ENCODE peak calls at places on chromosomes 4 and X, in ten cellular contexts. V, L, N, F, Q, P, T, J, G and U are unnamed samples.

GRCh38 chr4:99201687-99202086 is 17.4 kb downstream of the ADH6 start:
- DNase-seq in F (no peak), G (no peak), V (no peak), N (no peak), P (no peak), L (no peak), Q (no peak), T (no peak), J (no peak), U (no peak)

GRCh38 chr4:10336471-10336870 is 120.8 kb downstream of the ZNF518B start:
- DNase-seq in L (no peak), G (no peak), V (no peak), J (no peak), P (no peak), T (no peak), F (no peak), Q (no peak), N (no peak), U (no peak)

GRCh38 chrX:130285710-130286109 is 17.0 kb upstream of the ZNF280C start:
- DNase-seq in J (no peak), G (no peak), V (no peak), P (no peak), T (no peak), N (no peak), F (no peak), L (no peak), Q (no peak), U (no peak)

GRCh38 chrX:10636337-10636736 is 16.0 kb upstream of the MID1 start:
- DNase-seq in G (peak), Q (peak), J (no peak), N (peak), T (peak), P (no peak), V (no peak), L (peak), F (peak), U (peak)

GRCh38 chr4:835148-836002 is 9.4 kb upstream of the CPLX1 start:
- DNase-seq in P (peak), F (no peak), Q (no peak), N (peak), J (no peak), V (no peak), T (peak), L (no peak), G (peak), U (no peak)

GRCh38 chr4:128163177-128164117 is 102.3 kb downstream of the LARP1B start:
- DNase-seq in V (no peak), G (no peak), J (no peak), P (no peak), T (no peak), L (peak), F (no peak), Q (no peak), N (no peak), U (no peak)

GRCh38 chr4:141713185-141713584 is 76.8 kb downstream of the IL15 start:
- DNase-seq in P (no peak), L (no peak), G (no peak), Q (no peak), V (no peak), N (no peak), J (no peak), T (no peak), F (no peak), U (no peak)

GRCh38 chr4:189059996-189060570 is 880.6 kb upstream of the FRG1 start:
- DNase-seq in G (no peak), V (no peak), Q (no peak), P (no peak), N (no peak), L (no peak), T (no peak), F (no peak), J (no peak), U (no peak)

GRCh38 chr4:102281171-102281842 is 64.0 kb downstream of the SLC39A8 start:
- DNase-seq in P (no peak), J (no peak), L (no peak), G (no peak), V (no peak), Q (no peak), F (no peak), T (no peak), N (no peak), U (no peak)

GRCh38 chr4:81113024-81113423 is 82.5 kb downstream of the BMP3 start:
- DNase-seq in G (no peak), J (no peak), L (no peak), Q (no peak), V (no peak), F (no peak), T (no peak), P (no peak), N (no peak), U (no peak)

DNA sequence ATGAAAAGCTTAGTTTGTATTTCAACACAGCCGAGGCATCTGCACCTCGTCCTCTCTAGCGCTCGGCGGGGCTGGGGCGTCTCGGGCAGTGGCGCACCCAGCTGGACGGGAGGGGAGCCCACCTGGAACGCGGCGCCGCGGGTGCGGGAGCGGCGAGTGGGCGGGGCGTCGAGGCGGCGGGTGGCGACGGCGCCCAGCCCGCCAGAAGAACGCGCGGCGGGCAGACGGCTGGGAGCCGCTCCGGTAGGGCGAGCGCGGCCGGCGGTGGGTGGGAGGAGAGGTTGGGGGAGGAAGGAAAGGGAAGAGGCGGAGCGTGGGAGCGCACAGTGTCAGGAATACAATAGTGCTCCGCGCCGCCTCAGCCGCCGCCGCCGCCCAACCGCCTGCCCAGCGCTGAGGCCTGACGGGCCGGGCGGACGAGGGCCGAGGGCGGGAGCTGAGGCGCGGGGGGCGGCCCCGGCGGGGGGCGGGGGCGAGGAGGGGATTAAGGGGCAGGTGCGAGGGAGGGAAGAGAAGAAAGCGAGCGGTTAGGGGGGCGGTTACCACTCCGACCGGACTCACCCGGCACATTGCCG is at the start of gene JADE3:
- DNase-seq in F (peak), Q (peak), G (peak), L (peak), J (peak), N (peak), T (peak), V (no peak), P (peak), U (peak)
- TF ChIP-seq POLR2A in F (no peak), Q (peak), G (peak), L (peak), J (no peak), N (peak), T (peak), V (no peak), P (no peak), U (no peak)

GRCh38 chrX:17744896-17745523 is 7.7 kb downstream of the SCML1 start:
- DNase-seq in L (no peak), G (no peak), V (no peak), T (no peak), P (no peak), Q (no peak), F (no peak), N (no peak), J (no peak), U (no peak)
- TF ChIP-seq CTCF in L (peak), G (no peak), V (peak), T (no peak), P (no peak), Q (peak), F (no peak), N (peak), J (peak), U (no peak)

GRCh38 chrX:100410083-100410590 is at the start of gene PCDH19:
- DNase-seq in Q (peak), J (no peak), P (peak), V (no peak), G (no peak), F (no peak), L (peak), T (peak), N (peak), U (peak)

GRCh38 chrX:100408643-100409315 is 1.3 kb downstream of the PCDH19 start:
- DNase-seq in Q (no peak), F (no peak), T (no peak), P (no peak), N (no peak), J (no peak), L (no peak), G (no peak), V (no peak), U (peak)

GRCh38 chrX:100407784-100408642 is 2.1 kb downstream of the PCDH19 start:
- DNase-seq in F (no peak), J (no peak), P (no peak), V (no peak), L (no peak), Q (no peak), N (no peak), T (no peak), G (no peak), U (no peak)

GRCh38 chrX:100410901-100411801 is 1.1 kb upstream of the PCDH19 start:
- DNase-seq in P (no peak), V (no peak), G (no peak), Q (no peak), J (no peak), L (no peak), F (no peak), N (no peak), T (no peak), U (no peak)

DNA sequence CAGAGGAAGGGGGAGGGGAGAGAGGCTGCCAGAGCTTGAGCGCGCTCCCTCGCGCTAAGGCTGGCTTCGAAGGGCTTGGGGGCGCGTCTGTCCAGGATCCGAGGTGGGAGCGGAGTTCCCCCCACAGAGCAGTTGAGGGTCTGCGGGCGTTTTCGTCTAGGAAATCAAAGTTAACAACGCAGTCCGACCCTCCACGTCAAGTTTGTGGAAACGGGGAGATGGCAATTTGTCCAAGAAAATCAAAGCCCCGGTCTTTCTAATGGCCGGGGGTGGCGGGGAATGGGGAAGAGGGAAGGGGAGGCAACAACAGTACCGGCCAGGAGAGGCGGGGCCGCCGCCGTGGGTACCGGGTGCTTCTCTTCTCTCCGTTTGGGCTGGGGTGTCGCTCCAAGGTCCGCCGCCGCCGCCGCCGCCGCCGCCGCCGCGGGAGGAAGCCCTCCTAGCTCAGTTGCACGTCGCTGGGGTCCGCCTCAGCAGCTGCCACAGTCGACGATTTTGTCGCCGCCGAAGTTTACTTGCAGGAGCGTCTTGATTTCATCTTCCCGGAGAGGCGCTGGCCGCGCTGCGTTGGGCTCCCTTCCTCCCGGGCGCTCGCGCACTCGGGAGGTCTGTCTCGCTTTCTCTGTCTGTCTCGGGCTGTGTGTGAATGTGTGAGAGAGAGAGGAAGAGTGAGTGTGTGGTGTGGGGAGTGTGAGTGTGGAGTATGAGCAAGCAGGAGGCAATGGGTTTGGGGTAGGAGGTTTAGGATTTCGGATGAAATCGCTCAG is 574 bp downstream of the PCDH19 start:
- DNase-seq in T (no peak), J (no peak), N (no peak), G (no peak), F (no peak), L (no peak), P (no peak), Q (no peak), V (no peak), U (peak)
- H3K4me3 ChIP-seq in T (no peak), J (peak), N (no peak), G (peak), F (no peak), L (peak), P (peak), Q (peak), V (no peak), U (peak)

DNA sequence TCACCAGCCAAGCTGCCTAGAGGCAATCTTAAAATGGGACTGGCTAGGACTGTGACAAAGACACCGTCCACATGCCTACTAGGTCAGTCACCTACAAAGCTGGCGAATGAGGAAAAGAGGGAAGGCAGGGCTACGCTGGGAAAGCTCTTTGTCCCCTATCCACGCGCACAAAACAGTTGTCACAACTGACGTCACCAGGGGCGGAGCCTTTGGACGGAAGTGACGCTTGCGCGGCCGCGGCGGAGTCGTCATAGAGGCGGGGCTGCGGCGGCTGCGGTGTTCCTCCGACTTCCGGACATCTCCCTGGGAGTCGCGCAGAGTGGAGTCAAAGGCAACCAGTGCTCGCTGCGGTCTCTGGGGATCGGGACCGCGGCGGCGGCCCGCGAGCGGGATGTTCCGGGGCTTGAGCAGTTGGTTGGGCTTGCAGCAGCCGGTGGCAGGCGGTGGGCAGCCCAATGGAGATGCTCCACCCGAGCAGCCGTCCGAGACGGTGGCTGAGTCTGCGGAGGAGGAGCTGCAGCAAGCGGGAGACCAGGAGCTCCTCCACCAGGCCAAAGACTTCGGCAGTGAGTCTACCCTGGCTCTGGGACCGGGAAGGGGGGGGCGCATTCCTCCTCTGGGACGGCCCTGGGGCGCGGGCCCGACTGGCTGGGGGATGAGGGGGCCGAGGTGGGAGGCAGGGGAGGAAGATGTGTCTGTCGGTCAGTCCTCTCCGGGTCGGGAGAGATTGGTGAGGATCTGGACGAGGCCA is at the start of gene SYAP1:
- DNase-seq in F (peak), G (peak), L (peak), J (peak), V (peak), N (peak), Q (peak), T (peak), P (peak), U (peak)
- TF ChIP-seq POLR2A in F (no peak), G (peak), L (peak), J (peak), V (peak), N (peak), Q (peak), T (peak), P (no peak), U (peak)

GRCh38 chr4:144595681-144596080 is 50.3 kb upstream of the HHIP start:
- DNase-seq in T (no peak), Q (no peak), L (no peak), J (no peak), N (no peak), F (no peak), P (no peak), V (no peak), G (no peak), U (no peak)
- TF ChIP-seq CTCF in T (no peak), Q (no peak), L (no peak), J (no peak), N (no peak), F (no peak), P (no peak), V (no peak), G (no peak), U (no peak)

DNA sequence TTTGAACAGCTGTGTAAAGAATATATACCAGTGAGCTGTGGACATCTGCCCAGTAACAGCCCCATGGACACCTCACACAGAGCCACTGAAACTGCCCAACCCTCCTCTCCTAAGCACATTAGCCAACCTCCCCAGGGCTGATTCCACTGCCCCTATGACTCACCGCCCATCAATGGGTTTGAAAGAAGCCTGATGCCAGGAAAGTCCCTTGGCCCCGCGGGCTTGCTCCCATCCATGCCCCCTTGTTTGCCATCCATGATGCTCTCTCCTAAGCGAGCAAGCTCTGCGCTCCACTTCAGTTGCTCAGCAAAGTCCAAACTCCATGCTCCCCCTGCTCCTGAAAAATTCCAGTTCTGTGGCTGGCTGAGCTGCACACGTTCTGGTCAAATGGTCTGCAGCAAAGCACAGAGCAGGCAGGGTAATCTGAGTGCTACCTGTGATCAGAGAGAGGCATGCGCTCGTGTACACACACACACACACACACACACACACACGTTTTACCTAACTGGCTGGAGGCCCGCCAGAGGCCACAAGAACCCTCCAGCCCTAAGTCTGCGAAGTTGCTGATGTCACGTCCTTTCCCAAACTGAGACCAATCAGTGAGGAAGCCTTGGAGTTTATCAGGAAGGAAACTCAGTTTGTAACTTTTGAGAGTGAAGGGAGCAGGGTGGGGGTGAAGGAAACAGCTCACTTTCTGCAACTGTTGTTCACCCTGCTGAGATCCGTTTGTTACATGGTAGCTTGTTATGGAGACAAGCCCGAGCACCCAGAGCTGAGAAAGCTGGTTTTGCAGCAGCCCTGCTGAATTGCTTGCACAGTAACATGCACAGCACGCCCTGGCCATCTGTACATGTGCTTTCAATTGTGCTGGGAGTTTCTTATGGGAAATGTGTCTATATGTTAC is at the start of gene ASB9:
- DNase-seq in J (no peak), G (peak), V (no peak), L (peak), T (peak), F (peak), Q (no peak), N (peak), P (peak), U (no peak)
- H3K4me3 ChIP-seq in J (peak), G (peak), V (no peak), L (peak), T (no peak), F (no peak), Q (no peak), N (no peak), P (peak), U (no peak)